ENCODE peak calls at places on chromosomes 5 and 9, in seven cellular contexts. One of them, this sample, is unnamed.

GRCh38 chr5:107652839-107653607 is 17.7 kb downstream of the EFNA5 start:
- DNase-seq in PC-9: no peak
- DNase-seq in PC-3: no peak
- DNase-seq in fibroblast of lung: no peak
- DNase-seq in astrocyte: no peak
- DNase-seq in neural progenitor cell: peak; percentile 82
- DNase-seq in HepG2: no peak
- DNase-seq in this sample: no peak

GRCh38 chr9:68775003-68775730 is 70.1 kb downstream of the PIP5K1B start:
- DNase-seq in neural progenitor cell: no peak
- DNase-seq in HepG2: no peak
- DNase-seq in PC-3: no peak
- DNase-seq in astrocyte: no peak
- DNase-seq in fibroblast of lung: peak; percentile 26
- DNase-seq in PC-9: no peak
- DNase-seq in this sample: peak; percentile 32

GRCh38 chr5:170522211-170523128 is 18.6 kb downstream of the KCNIP1 start:
- DNase-seq in neural progenitor cell: no peak
- DNase-seq in PC-9: peak; percentile 20
- DNase-seq in HepG2: no peak
- DNase-seq in astrocyte: peak; percentile 67
- DNase-seq in fibroblast of lung: no peak
- DNase-seq in PC-3: peak; percentile 63
- DNase-seq in this sample: peak; percentile 76

GRCh38 chr9:24817756-24818155 is 272.1 kb upstream of the IZUMO3 start:
- DNase-seq in PC-3: no peak
- DNase-seq in PC-9: no peak
- DNase-seq in astrocyte: no peak
- DNase-seq in neural progenitor cell: no peak
- DNase-seq in fibroblast of lung: no peak
- DNase-seq in HepG2: no peak
- DNase-seq in this sample: no peak

GRCh38 chr5:179697108-179697507 is 1.7 kb upstream of the CANX start:
- DNase-seq in PC-9: no peak
- DNase-seq in neural progenitor cell: no peak
- DNase-seq in PC-3: no peak
- DNase-seq in fibroblast of lung: no peak
- DNase-seq in HepG2: no peak
- DNase-seq in astrocyte: no peak
- DNase-seq in this sample: no peak

GRCh38 chr5:138439537-138440225 is 824 bp downstream of the REEP2 start:
- DNase-seq in PC-9: no peak
- DNase-seq in neural progenitor cell: peak; percentile 50
- DNase-seq in fibroblast of lung: no peak
- DNase-seq in HepG2: no peak
- DNase-seq in PC-3: no peak
- DNase-seq in astrocyte: no peak
- DNase-seq in this sample: no peak

GRCh38 chr5:43019615-43020293 is 20.4 kb downstream of the ANXA2R start:
- DNase-seq in fibroblast of lung: peak; percentile 92
- DNase-seq in PC-3: peak; percentile 97
- DNase-seq in HepG2: peak; percentile 88
- DNase-seq in neural progenitor cell: peak; percentile 89
- DNase-seq in PC-9: peak; percentile 80
- DNase-seq in astrocyte: peak; percentile 87
- DNase-seq in this sample: no peak

GRCh38 chr5:61023131-61023530 is 78.1 kb downstream of the NDUFAF2 start:
- DNase-seq in PC-9: no peak
- DNase-seq in fibroblast of lung: peak; percentile 78
- DNase-seq in PC-3: peak; percentile 7
- DNase-seq in neural progenitor cell: no peak
- DNase-seq in HepG2: no peak
- DNase-seq in astrocyte: peak; percentile 71
- DNase-seq in this sample: no peak

GRCh38 chr9:92978345-92978875 is 31.1 kb downstream of the FGD3 start:
- DNase-seq in PC-3: no peak
- DNase-seq in fibroblast of lung: no peak
- DNase-seq in astrocyte: no peak
- DNase-seq in neural progenitor cell: no peak
- DNase-seq in PC-9: no peak
- DNase-seq in HepG2: no peak
- DNase-seq in this sample: no peak

GRCh38 chr9:108033976-108034964 is 544.7 kb upstream of the KLF4 start:
- DNase-seq in neural progenitor cell: no peak
- DNase-seq in fibroblast of lung: peak; percentile 76
- DNase-seq in astrocyte: peak; percentile 90
- DNase-seq in PC-3: no peak
- DNase-seq in PC-9: no peak
- DNase-seq in HepG2: no peak
- DNase-seq in this sample: peak; percentile 37

GRCh38 chr5:144951001-144951400 is 780.3 kb downstream of the KCTD16 start:
- DNase-seq in PC-3: no peak
- DNase-seq in PC-9: no peak
- DNase-seq in neural progenitor cell: no peak
- DNase-seq in fibroblast of lung: no peak
- DNase-seq in astrocyte: no peak
- DNase-seq in HepG2: no peak
- DNase-seq in this sample: no peak

GRCh38 chr5:74394924-74395880 is 245.3 kb downstream of the ENC1 start:
- DNase-seq in fibroblast of lung: no peak
- DNase-seq in HepG2: peak; percentile 60
- DNase-seq in astrocyte: peak; percentile 6
- DNase-seq in neural progenitor cell: no peak
- DNase-seq in PC-9: peak; percentile 91
- DNase-seq in PC-3: peak; percentile 17
- DNase-seq in this sample: peak; percentile 94

GRCh38 chr5:64869419-64869818 is 100.7 kb downstream of the CWC27 start:
- DNase-seq in PC-3: peak; percentile 58
- DNase-seq in neural progenitor cell: peak; percentile 59
- DNase-seq in fibroblast of lung: peak; percentile 84
- DNase-seq in PC-9: no peak
- DNase-seq in HepG2: no peak
- DNase-seq in astrocyte: peak; percentile 80
- DNase-seq in this sample: peak; percentile 57

GRCh38 chr5:174355208-174355612 is 309.7 kb downstream of the NSG2 start:
- DNase-seq in astrocyte: peak; percentile 98
- DNase-seq in HepG2: no peak
- DNase-seq in fibroblast of lung: peak; percentile 70
- DNase-seq in neural progenitor cell: no peak
- DNase-seq in PC-3: peak; percentile 91
- DNase-seq in PC-9: no peak
- DNase-seq in this sample: peak; percentile 72

GRCh38 chr9:89179920-89180667 is 1.5 kb upstream of the SHC3 start:
- DNase-seq in PC-3: peak; percentile 93
- DNase-seq in neural progenitor cell: peak; percentile 95
- DNase-seq in fibroblast of lung: peak; percentile 98
- DNase-seq in HepG2: peak; percentile 82
- DNase-seq in astrocyte: peak; percentile 95
- DNase-seq in PC-9: peak; percentile 95
- DNase-seq in this sample: peak; percentile 93

DNA sequence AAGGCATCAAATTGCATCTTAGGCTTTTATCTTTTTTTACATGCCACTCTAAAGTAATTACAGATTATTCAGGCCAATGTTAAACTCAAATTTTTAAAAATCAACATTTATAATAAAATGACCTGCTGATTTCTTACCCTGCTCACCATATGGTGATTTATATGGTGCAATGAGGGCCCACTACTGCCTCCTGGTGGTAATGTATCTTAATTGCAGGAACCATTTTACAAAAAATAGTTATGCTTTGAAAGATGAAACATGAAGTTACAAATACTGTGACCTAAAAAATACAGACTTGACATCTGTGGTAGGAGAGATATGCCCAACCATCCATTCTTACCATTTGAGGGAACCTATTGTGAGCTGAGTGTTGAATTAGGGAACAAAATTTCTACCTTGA is 292.6 kb upstream of the TAS2R1 start:
- DNase-seq in PC-3: no peak
- DNase-seq in HepG2: no peak
- DNase-seq in astrocyte: no peak
- DNase-seq in PC-9: no peak
- DNase-seq in neural progenitor cell: no peak
- DNase-seq in fibroblast of lung: no peak
- DNase-seq in this sample: no peak
- TF ChIP-seq CTCF in PC-3: peak; percentile 77
- TF ChIP-seq CTCF in HepG2: no peak
- TF ChIP-seq CTCF in astrocyte: no peak
- TF ChIP-seq CTCF in PC-9: peak; percentile 76
- TF ChIP-seq CTCF in neural progenitor cell: peak; percentile 52
- TF ChIP-seq CTCF in fibroblast of lung: peak; percentile 33
- TF ChIP-seq CTCF in this sample: peak; percentile 30

GRCh38 chr9:126625329-126626116 is 11.8 kb downstream of the LMX1B start:
- DNase-seq in HepG2: no peak
- DNase-seq in PC-3: no peak
- DNase-seq in fibroblast of lung: no peak
- DNase-seq in astrocyte: no peak
- DNase-seq in neural progenitor cell: peak; percentile 88
- DNase-seq in PC-9: no peak
- DNase-seq in this sample: no peak
- TF ChIP-seq EZH2 in HepG2: no peak
- TF ChIP-seq EZH2 in PC-3: peak; percentile 62
- TF ChIP-seq EZH2 in fibroblast of lung: peak; percentile 72
- TF ChIP-seq EZH2 in astrocyte: peak; percentile 86
- TF ChIP-seq EZH2 in neural progenitor cell: peak; percentile 76
- TF ChIP-seq EZH2 in PC-9: no peak
- TF ChIP-seq EZH2 in this sample: no peak

DNA sequence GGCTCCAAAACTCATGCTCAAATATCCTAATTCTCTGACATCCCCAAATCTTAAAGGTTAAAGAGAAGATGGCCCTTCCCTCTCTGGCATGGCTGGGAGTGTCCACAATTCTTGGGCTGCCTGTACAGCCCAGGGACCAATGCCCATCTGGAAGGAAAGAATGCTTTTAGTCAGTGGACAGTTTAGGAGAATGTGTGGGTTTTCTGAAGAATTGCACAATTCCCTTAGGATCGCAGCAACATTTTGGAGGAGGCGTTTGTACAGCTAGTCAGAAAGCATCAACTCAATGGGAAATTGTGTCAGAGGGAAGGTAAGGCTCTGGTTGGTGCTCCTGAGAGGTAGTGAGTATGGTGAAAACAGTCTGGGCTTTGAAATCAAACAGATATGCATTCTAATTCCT is 15.0 kb downstream of the FAM193B start:
- DNase-seq in HepG2: no peak
- DNase-seq in PC-9: no peak
- DNase-seq in neural progenitor cell: no peak
- DNase-seq in astrocyte: peak; percentile 77
- DNase-seq in fibroblast of lung: no peak
- DNase-seq in PC-3: no peak
- DNase-seq in this sample: peak; percentile 83
- H2AFZ ChIP-seq in HepG2: no peak overlapping the region
- H2AFZ ChIP-seq in PC-9: no peak overlapping the region
- H2AFZ ChIP-seq in neural progenitor cell: no peak overlapping the region
- H2AFZ ChIP-seq in astrocyte: no peak overlapping the region
- H2AFZ ChIP-seq in fibroblast of lung: no peak overlapping the region
- H2AFZ ChIP-seq in PC-3: no peak overlapping the region
- H2AFZ ChIP-seq in this sample: no peak overlapping the region

GRCh38 chr9:130872058-130872453 is 24.6 kb downstream of the QRFP start:
- DNase-seq in fibroblast of lung: no peak
- DNase-seq in HepG2: no peak
- DNase-seq in PC-3: no peak
- DNase-seq in PC-9: no peak
- DNase-seq in neural progenitor cell: no peak
- DNase-seq in astrocyte: no peak
- DNase-seq in this sample: no peak

GRCh38 chr9:130871395-130872057 is 25.1 kb downstream of the QRFP start:
- DNase-seq in PC-3: no peak
- DNase-seq in neural progenitor cell: no peak
- DNase-seq in HepG2: no peak
- DNase-seq in astrocyte: no peak
- DNase-seq in PC-9: no peak
- DNase-seq in fibroblast of lung: no peak
- DNase-seq in this sample: no peak

GRCh38 chr9:130872511-130872910 is 24.1 kb downstream of the QRFP start:
- DNase-seq in PC-3: no peak
- DNase-seq in PC-9: no peak
- DNase-seq in HepG2: no peak
- DNase-seq in fibroblast of lung: no peak
- DNase-seq in astrocyte: no peak
- DNase-seq in neural progenitor cell: no peak
- DNase-seq in this sample: no peak

GRCh38 chr9:130869250-130869649 is 27.4 kb downstream of the QRFP start:
- DNase-seq in astrocyte: peak; percentile 25
- DNase-seq in PC-9: no peak
- DNase-seq in neural progenitor cell: no peak
- DNase-seq in PC-3: no peak
- DNase-seq in fibroblast of lung: peak; percentile 47
- DNase-seq in HepG2: no peak
- DNase-seq in this sample: no peak

GRCh38 chr9:130870491-130871381 is 25.9 kb downstream of the QRFP start:
- DNase-seq in astrocyte: peak; percentile 68
- DNase-seq in neural progenitor cell: no peak
- DNase-seq in fibroblast of lung: no peak
- DNase-seq in PC-3: no peak
- DNase-seq in PC-9: no peak
- DNase-seq in HepG2: no peak
- DNase-seq in this sample: no peak
- TF ChIP-seq CTCF in astrocyte: no peak
- TF ChIP-seq CTCF in neural progenitor cell: no peak
- TF ChIP-seq CTCF in fibroblast of lung: no peak
- TF ChIP-seq CTCF in PC-3: no peak
- TF ChIP-seq CTCF in PC-9: no peak
- TF ChIP-seq CTCF in HepG2: no peak
- TF ChIP-seq CTCF in this sample: no peak

DNA sequence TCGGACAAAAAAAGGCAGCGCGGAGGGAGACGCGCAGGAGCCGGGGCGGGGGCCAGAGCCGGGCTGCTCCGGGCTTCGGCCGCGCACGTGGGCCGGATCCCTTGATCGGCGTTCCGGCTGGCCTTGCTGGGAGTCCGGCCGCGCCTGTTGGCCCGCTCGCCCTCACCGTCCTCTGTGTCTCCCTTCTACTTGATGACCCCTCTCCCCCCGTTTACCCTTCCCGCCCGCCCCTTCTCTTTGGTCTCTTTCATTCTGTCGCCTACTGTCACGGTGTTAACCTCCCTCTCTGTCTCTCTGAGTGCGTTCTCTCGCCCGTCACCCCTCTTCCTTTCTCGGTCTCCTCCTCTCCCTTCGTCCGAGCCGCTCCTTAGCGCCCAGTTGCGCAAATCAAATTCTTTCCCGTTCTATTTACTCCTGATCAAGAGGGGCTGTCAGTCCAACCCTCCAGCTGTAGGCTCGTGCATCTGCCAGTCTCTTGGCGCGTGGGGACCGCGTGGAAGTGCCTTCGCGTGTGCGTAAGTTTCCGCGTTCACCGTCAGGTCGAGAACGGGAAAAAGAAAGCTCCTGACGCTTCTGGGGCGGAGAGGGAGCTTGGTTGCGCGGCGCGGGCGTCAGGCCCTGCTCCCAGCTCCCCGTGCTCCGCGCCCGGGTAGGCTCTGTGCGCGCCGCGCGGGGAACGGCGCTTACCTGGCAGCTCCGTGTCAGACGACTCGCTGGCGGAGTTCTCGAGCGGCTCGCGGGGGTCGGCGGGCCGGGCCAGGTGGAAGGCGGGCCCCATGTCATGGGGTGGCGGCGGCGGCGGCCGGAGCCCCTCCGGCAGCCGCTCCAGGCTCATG is 784 bp downstream of the PITX1 start:
- DNase-seq in HepG2: peak; percentile 18
- DNase-seq in astrocyte: no peak
- DNase-seq in fibroblast of lung: peak; percentile 35
- DNase-seq in neural progenitor cell: peak; percentile 83
- DNase-seq in PC-3: peak; percentile 24
- DNase-seq in PC-9: peak; percentile 33
- DNase-seq in this sample: peak; percentile 75
- TF ChIP-seq EZH2 in HepG2: no peak
- TF ChIP-seq EZH2 in astrocyte: peak; percentile 97
- TF ChIP-seq EZH2 in fibroblast of lung: peak; percentile 95
- TF ChIP-seq EZH2 in neural progenitor cell: peak; percentile 98
- TF ChIP-seq EZH2 in PC-3: no peak
- TF ChIP-seq EZH2 in PC-9: no peak
- TF ChIP-seq EZH2 in this sample: no peak

GRCh38 chr5:160463775-160464465 is 42.3 kb downstream of the PTTG1 start:
- DNase-seq in PC-3: peak; percentile 91
- DNase-seq in fibroblast of lung: peak; percentile 62
- DNase-seq in astrocyte: peak; percentile 86
- DNase-seq in PC-9: peak; percentile 33
- DNase-seq in neural progenitor cell: no peak
- DNase-seq in HepG2: peak; percentile 88
- DNase-seq in this sample: peak; percentile 82
- H2AFZ ChIP-seq in PC-3: no peak overlapping the region
- H2AFZ ChIP-seq in fibroblast of lung: no peak overlapping the region
- H2AFZ ChIP-seq in astrocyte: no peak overlapping the region
- H2AFZ ChIP-seq in PC-9: peak overlapping the region; percentile 3
- H2AFZ ChIP-seq in neural progenitor cell: no peak overlapping the region
- H2AFZ ChIP-seq in HepG2: no peak overlapping the region
- H2AFZ ChIP-seq in this sample: no peak overlapping the region